ENCODE peak calls at places on chromosomes 6 and 20, in four cellular contexts. One of them, this sample, is unnamed. For H3K27me3, the result is how much of the 10 kb centered on the place peaks cover.

GRCh38 chr6:163710552-163710951 is 296.0 kb downstream of the QKI start:
- DNase-seq in GM23248: no peak
- DNase-seq in effector memory CD4-positive, alpha-beta T cell: no peak
- DNase-seq in IMR-90: no peak
- DNase-seq in this sample: no peak

GRCh38 chr6:168007592-168008338 is 10.3 kb downstream of the KIF25 start:
- DNase-seq in GM23248: peak
- DNase-seq in effector memory CD4-positive, alpha-beta T cell: no peak
- DNase-seq in IMR-90: peak
- DNase-seq in this sample: no peak

GRCh38 chr6:139882977-139883728 is 508.7 kb upstream of the CITED2 start:
- DNase-seq in GM23248: peak
- DNase-seq in effector memory CD4-positive, alpha-beta T cell: no peak
- DNase-seq in IMR-90: peak
- DNase-seq in this sample: no peak

GRCh38 chr20:36786246-36786645 is 12.7 kb upstream of the DSN1 start:
- DNase-seq in GM23248: no peak
- DNase-seq in effector memory CD4-positive, alpha-beta T cell: no peak
- DNase-seq in IMR-90: no peak
- DNase-seq in this sample: no peak

GRCh38 chr6:167572106-167572505 is 247.2 kb downstream of the TTLL2 start:
- DNase-seq in GM23248: no peak
- DNase-seq in effector memory CD4-positive, alpha-beta T cell: no peak
- DNase-seq in IMR-90: no peak
- DNase-seq in this sample: no peak

GRCh38 chr6:148964467-148964866 is 217.6 kb downstream of the UST start:
- DNase-seq in GM23248: no peak
- DNase-seq in effector memory CD4-positive, alpha-beta T cell: no peak
- DNase-seq in IMR-90: no peak
- DNase-seq in this sample: no peak

GRCh38 chr20:50587291-50587961 is 77.2 kb downstream of the PTPN1 start:
- DNase-seq in GM23248: no peak
- DNase-seq in effector memory CD4-positive, alpha-beta T cell: no peak
- DNase-seq in IMR-90: no peak
- DNase-seq in this sample: no peak

GRCh38 chr6:137341721-137342195 is 122.6 kb upstream of the IFNGR1 start:
- DNase-seq in GM23248: peak
- DNase-seq in effector memory CD4-positive, alpha-beta T cell: peak
- DNase-seq in IMR-90: no peak
- DNase-seq in this sample: peak

GRCh38 chr6:150150458-150150820 is 7.6 kb downstream of the PPP1R14C start:
- DNase-seq in GM23248: no peak
- DNase-seq in effector memory CD4-positive, alpha-beta T cell: no peak
- DNase-seq in IMR-90: no peak
- DNase-seq in this sample: no peak

GRCh38 chr6:159416891-159417540 is 247.8 kb downstream of the FNDC1 start:
- DNase-seq in GM23248: peak
- DNase-seq in effector memory CD4-positive, alpha-beta T cell: no peak
- DNase-seq in IMR-90: no peak
- DNase-seq in this sample: no peak

GRCh38 chr6:154494592-154494991 is 15.9 kb downstream of the CNKSR3 start:
- DNase-seq in GM23248: no peak
- DNase-seq in effector memory CD4-positive, alpha-beta T cell: no peak
- DNase-seq in IMR-90: no peak
- DNase-seq in this sample: no peak

GRCh38 chr6:31383149-31383548 is 20.2 kb upstream of the MICA start:
- DNase-seq in GM23248: peak
- DNase-seq in effector memory CD4-positive, alpha-beta T cell: no peak
- DNase-seq in IMR-90: no peak
- DNase-seq in this sample: no peak

GRCh38 chr6:31202259-31203166 is 32.0 kb upstream of the POU5F1 start:
- DNase-seq in GM23248: no peak
- DNase-seq in effector memory CD4-positive, alpha-beta T cell: no peak
- DNase-seq in IMR-90: no peak
- DNase-seq in this sample: no peak

GRCh38 chr20:35697696-35698297 is 1.4 kb downstream of the NFS1 start:
- DNase-seq in GM23248: no peak
- DNase-seq in effector memory CD4-positive, alpha-beta T cell: no peak
- DNase-seq in IMR-90: no peak
- DNase-seq in this sample: no peak

GRCh38 chr6:137387365-137387764 is 106.8 kb downstream of the OLIG3 start:
- DNase-seq in GM23248: no peak
- DNase-seq in effector memory CD4-positive, alpha-beta T cell: no peak
- DNase-seq in IMR-90: no peak
- DNase-seq in this sample: no peak

GRCh38 chr6:83215131-83216047 is 22.2 kb downstream of the RWDD2A start:
- DNase-seq in GM23248: peak
- DNase-seq in effector memory CD4-positive, alpha-beta T cell: peak
- DNase-seq in IMR-90: peak
- DNase-seq in this sample: peak

GRCh38 chr6:14717307-14717706 is 528.6 kb upstream of the JARID2 start:
- DNase-seq in GM23248: no peak
- DNase-seq in effector memory CD4-positive, alpha-beta T cell: no peak
- DNase-seq in IMR-90: no peak
- DNase-seq in this sample: no peak

DNA sequence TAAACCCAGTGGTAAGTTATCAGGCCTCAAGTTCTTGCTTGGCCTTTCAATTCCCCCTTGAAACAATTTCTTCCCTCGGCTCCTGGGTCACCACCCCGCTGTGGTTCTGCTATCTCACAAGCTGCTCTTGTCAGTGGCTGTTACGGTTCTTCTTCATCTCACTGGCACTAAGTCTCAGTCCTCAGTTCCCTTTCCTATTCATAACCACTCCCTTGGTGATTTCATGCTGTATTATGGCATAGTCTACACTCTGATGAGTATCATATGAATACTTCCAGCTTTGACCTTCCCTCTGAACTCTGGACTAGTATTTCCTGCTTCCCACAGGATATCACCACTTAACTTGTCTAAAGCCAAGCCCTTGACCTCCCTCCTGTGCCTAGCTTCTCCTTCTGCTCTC is 7.9 kb downstream of the TAAR1 start:
- DNase-seq in GM23248: no peak
- DNase-seq in effector memory CD4-positive, alpha-beta T cell: no peak
- DNase-seq in IMR-90: no peak
- DNase-seq in this sample: no peak
- H3K27ac ChIP-seq in GM23248: no peak
- H3K27ac ChIP-seq in effector memory CD4-positive, alpha-beta T cell: no peak
- H3K27ac ChIP-seq in IMR-90: no peak
- H3K27ac ChIP-seq in this sample: no peak

GRCh38 chr20:62142252-62143117 is 709 bp downstream of the PSMA7 start:
- DNase-seq in GM23248: peak
- DNase-seq in effector memory CD4-positive, alpha-beta T cell: no peak
- DNase-seq in IMR-90: no peak
- DNase-seq in this sample: peak
- H3K4me3 ChIP-seq in GM23248: peak
- H3K4me3 ChIP-seq in effector memory CD4-positive, alpha-beta T cell: peak
- H3K4me3 ChIP-seq in IMR-90: peak
- H3K4me3 ChIP-seq in this sample: peak

GRCh38 chr6:98847767-98848538 is 13.6 kb downstream of the POU3F2 start:
- DNase-seq in GM23248: no peak
- DNase-seq in effector memory CD4-positive, alpha-beta T cell: no peak
- DNase-seq in IMR-90: no peak
- DNase-seq in this sample: no peak

GRCh38 chr6:98848539-98849210 is 14.3 kb downstream of the POU3F2 start:
- DNase-seq in GM23248: no peak
- DNase-seq in effector memory CD4-positive, alpha-beta T cell: no peak
- DNase-seq in IMR-90: no peak
- DNase-seq in this sample: no peak

GRCh38 chr6:98846021-98846380 is 11.6 kb downstream of the POU3F2 start:
- DNase-seq in GM23248: no peak
- DNase-seq in effector memory CD4-positive, alpha-beta T cell: no peak
- DNase-seq in IMR-90: no peak
- DNase-seq in this sample: no peak

GRCh38 chr6:98845201-98846020 is 11.0 kb downstream of the POU3F2 start:
- DNase-seq in GM23248: peak
- DNase-seq in effector memory CD4-positive, alpha-beta T cell: no peak
- DNase-seq in IMR-90: peak
- DNase-seq in this sample: peak

GRCh38 chr6:98847392-98847766 is 13.0 kb downstream of the POU3F2 start:
- DNase-seq in GM23248: no peak
- DNase-seq in effector memory CD4-positive, alpha-beta T cell: no peak
- DNase-seq in IMR-90: no peak
- DNase-seq in this sample: no peak
- H3K27me3 ChIP-seq in GM23248: under half
- H3K27me3 ChIP-seq in effector memory CD4-positive, alpha-beta T cell: half or more
- H3K27me3 ChIP-seq in IMR-90: half or more
- H3K27me3 ChIP-seq in this sample: under half

DNA sequence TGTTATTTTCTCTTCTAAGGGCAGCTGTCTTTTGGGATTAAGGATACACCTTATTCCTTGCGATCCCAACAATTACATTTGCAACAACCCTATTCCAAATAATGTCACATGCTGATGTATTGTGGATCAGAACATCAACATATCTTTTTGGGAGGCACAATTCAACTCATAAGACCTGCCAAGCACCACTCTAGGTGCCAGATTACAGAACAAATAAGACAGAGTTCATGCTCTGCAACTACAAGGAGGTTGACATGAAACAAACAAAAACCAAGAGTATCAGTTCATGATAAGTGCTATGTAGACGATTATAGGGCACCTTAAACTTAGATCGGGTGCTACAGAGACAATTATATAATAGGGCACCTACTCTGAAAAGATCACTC is 203.2 kb upstream of the SGK1 start:
- DNase-seq in GM23248: no peak
- DNase-seq in effector memory CD4-positive, alpha-beta T cell: no peak
- DNase-seq in IMR-90: no peak
- DNase-seq in this sample: no peak
- H3K27ac ChIP-seq in GM23248: peak
- H3K27ac ChIP-seq in effector memory CD4-positive, alpha-beta T cell: no peak
- H3K27ac ChIP-seq in IMR-90: no peak
- H3K27ac ChIP-seq in this sample: no peak